ENCODE peak calls at places on chromosomes 3 and 15, in six cellular contexts. One of them, this sample, is unnamed. For H3K9me3, the result is how much of the 10 kb centered on the place peaks cover.

GRCh38 chr15:53739187-53739586 is 20.3 kb downstream of the WDR72 start:
- DNase-seq in heart left ventricle: no peak
- DNase-seq in tibial artery: no peak
- DNase-seq in GM23248: no peak
- DNase-seq in neuronal stem cell: no peak
- DNase-seq in transverse colon: no peak
- DNase-seq in this sample: no peak

GRCh38 chr3:140433431-140433830 is 244.4 kb upstream of the TRIM42 start:
- DNase-seq in GM23248: no peak
- DNase-seq in heart left ventricle: no peak
- DNase-seq in transverse colon: no peak
- DNase-seq in neuronal stem cell: no peak
- DNase-seq in tibial artery: no peak
- DNase-seq in this sample: no peak

GRCh38 chr15:30865257-30865656 is 38.5 kb upstream of the FAN1 start:
- DNase-seq in tibial artery: no peak
- DNase-seq in GM23248: no peak
- DNase-seq in heart left ventricle: no peak
- DNase-seq in neuronal stem cell: no peak
- DNase-seq in transverse colon: no peak
- DNase-seq in this sample: no peak

GRCh38 chr15:45137703-45138102 is 7.9 kb downstream of the DUOX1 start:
- DNase-seq in tibial artery: no peak
- DNase-seq in transverse colon: no peak
- DNase-seq in heart left ventricle: no peak
- DNase-seq in GM23248: no peak
- DNase-seq in neuronal stem cell: no peak
- DNase-seq in this sample: no peak

GRCh38 chr15:61906961-61907752 is 153.1 kb downstream of the VPS13C start:
- DNase-seq in transverse colon: no peak
- DNase-seq in GM23248: no peak
- DNase-seq in heart left ventricle: no peak
- DNase-seq in neuronal stem cell: no peak
- DNase-seq in tibial artery: no peak
- DNase-seq in this sample: no peak

GRCh38 chr15:33169625-33170024 is 24.9 kb downstream of the FMN1 start:
- DNase-seq in neuronal stem cell: no peak
- DNase-seq in transverse colon: no peak
- DNase-seq in heart left ventricle: no peak
- DNase-seq in tibial artery: no peak
- DNase-seq in GM23248: no peak
- DNase-seq in this sample: no peak

GRCh38 chr3:183560607-183561006 is 5.1 kb upstream of the KLHL6 start:
- DNase-seq in GM23248: no peak
- DNase-seq in tibial artery: no peak
- DNase-seq in transverse colon: no peak
- DNase-seq in heart left ventricle: no peak
- DNase-seq in neuronal stem cell: no peak
- DNase-seq in this sample: no peak

GRCh38 chr3:112752092-112752512 is 94.6 kb downstream of the CD200R1L start:
- DNase-seq in neuronal stem cell: no peak
- DNase-seq in heart left ventricle: no peak
- DNase-seq in tibial artery: no peak
- DNase-seq in GM23248: peak
- DNase-seq in transverse colon: no peak
- DNase-seq in this sample: no peak

GRCh38 chr3:106213954-106214353 is 345.1 kb upstream of the CBLB start:
- DNase-seq in GM23248: no peak
- DNase-seq in heart left ventricle: no peak
- DNase-seq in neuronal stem cell: no peak
- DNase-seq in transverse colon: no peak
- DNase-seq in tibial artery: no peak
- DNase-seq in this sample: no peak

GRCh38 chr3:176767385-176767784 is 429.9 kb downstream of the TBL1XR1 start:
- DNase-seq in heart left ventricle: no peak
- DNase-seq in neuronal stem cell: no peak
- DNase-seq in GM23248: peak
- DNase-seq in tibial artery: peak
- DNase-seq in transverse colon: no peak
- DNase-seq in this sample: peak

GRCh38 chr15:70906842-70907241 is 14.2 kb downstream of the LRRC49 start:
- DNase-seq in heart left ventricle: no peak
- DNase-seq in neuronal stem cell: no peak
- DNase-seq in transverse colon: no peak
- DNase-seq in GM23248: peak
- DNase-seq in tibial artery: no peak
- DNase-seq in this sample: no peak

GRCh38 chr15:67680645-67681044 is 138.1 kb downstream of the MAP2K5 start:
- DNase-seq in neuronal stem cell: no peak
- DNase-seq in GM23248: no peak
- DNase-seq in transverse colon: no peak
- DNase-seq in tibial artery: no peak
- DNase-seq in heart left ventricle: no peak
- DNase-seq in this sample: no peak

GRCh38 chr15:75720787-75721461 is 8.3 kb upstream of the CSPG4 start:
- DNase-seq in GM23248: peak
- DNase-seq in neuronal stem cell: no peak
- DNase-seq in tibial artery: no peak
- DNase-seq in transverse colon: peak
- DNase-seq in heart left ventricle: peak
- DNase-seq in this sample: peak

GRCh38 chr3:88005066-88005465 is 53.7 kb downstream of the CGGBP1 start:
- DNase-seq in heart left ventricle: no peak
- DNase-seq in neuronal stem cell: no peak
- DNase-seq in transverse colon: no peak
- DNase-seq in tibial artery: no peak
- DNase-seq in GM23248: peak
- DNase-seq in this sample: no peak

GRCh38 chr15:74167891-74168331 is 5.6 kb upstream of the ISLR start:
- DNase-seq in tibial artery: no peak
- DNase-seq in heart left ventricle: no peak
- DNase-seq in neuronal stem cell: no peak
- DNase-seq in transverse colon: no peak
- DNase-seq in GM23248: no peak
- DNase-seq in this sample: no peak

GRCh38 chr3:87674397-87675161 is 384.2 kb downstream of the CGGBP1 start:
- DNase-seq in transverse colon: no peak
- DNase-seq in heart left ventricle: no peak
- DNase-seq in GM23248: no peak
- DNase-seq in tibial artery: no peak
- DNase-seq in neuronal stem cell: no peak
- DNase-seq in this sample: no peak

GRCh38 chr3:139982404-139982803 is 47.4 kb downstream of the CLSTN2 start:
- DNase-seq in GM23248: no peak
- DNase-seq in transverse colon: no peak
- DNase-seq in tibial artery: no peak
- DNase-seq in neuronal stem cell: no peak
- DNase-seq in heart left ventricle: no peak
- DNase-seq in this sample: no peak

GRCh38 chr3:35307296-35307695 is 332.0 kb upstream of the ARPP21 start:
- DNase-seq in neuronal stem cell: no peak
- DNase-seq in tibial artery: no peak
- DNase-seq in heart left ventricle: no peak
- DNase-seq in GM23248: no peak
- DNase-seq in transverse colon: no peak
- DNase-seq in this sample: no peak

GRCh38 chr15:100720406-100720967 is 118.1 kb downstream of the ASB7 start:
- DNase-seq in tibial artery: no peak
- DNase-seq in heart left ventricle: no peak
- DNase-seq in GM23248: no peak
- DNase-seq in neuronal stem cell: no peak
- DNase-seq in transverse colon: no peak
- DNase-seq in this sample: peak

GRCh38 chr3:24972491-24972890 is 455.6 kb upstream of the RARB start:
- DNase-seq in GM23248: no peak
- DNase-seq in transverse colon: no peak
- DNase-seq in tibial artery: no peak
- DNase-seq in heart left ventricle: no peak
- DNase-seq in neuronal stem cell: no peak
- DNase-seq in this sample: no peak

GRCh38 chr3:63037116-63037515 is 161.9 kb upstream of the CADPS start:
- DNase-seq in neuronal stem cell: no peak
- DNase-seq in transverse colon: no peak
- DNase-seq in heart left ventricle: no peak
- DNase-seq in GM23248: peak
- DNase-seq in tibial artery: no peak
- DNase-seq in this sample: no peak

GRCh38 chr15:78855746-78856145 is 16.9 kb upstream of the MORF4L1 start:
- DNase-seq in neuronal stem cell: no peak
- DNase-seq in heart left ventricle: no peak
- DNase-seq in GM23248: peak
- DNase-seq in transverse colon: no peak
- DNase-seq in tibial artery: no peak
- DNase-seq in this sample: no peak

GRCh38 chr3:145952541-145952940 is 208.4 kb downstream of the PLOD2 start:
- DNase-seq in tibial artery: no peak
- DNase-seq in neuronal stem cell: no peak
- DNase-seq in transverse colon: no peak
- DNase-seq in GM23248: peak
- DNase-seq in heart left ventricle: no peak
- DNase-seq in this sample: no peak

GRCh38 chr15:26620528-26620927 is 152.3 kb downstream of the GABRB3 start:
- DNase-seq in transverse colon: no peak
- DNase-seq in GM23248: no peak
- DNase-seq in neuronal stem cell: no peak
- DNase-seq in tibial artery: no peak
- DNase-seq in heart left ventricle: no peak
- DNase-seq in this sample: no peak
- H3K9me3 ChIP-seq in transverse colon: under half
- H3K9me3 ChIP-seq in GM23248: under half
- H3K9me3 ChIP-seq in neuronal stem cell: under half
- H3K9me3 ChIP-seq in tibial artery: under half
- H3K9me3 ChIP-seq in heart left ventricle: under half
- H3K9me3 ChIP-seq in this sample: under half

DNA sequence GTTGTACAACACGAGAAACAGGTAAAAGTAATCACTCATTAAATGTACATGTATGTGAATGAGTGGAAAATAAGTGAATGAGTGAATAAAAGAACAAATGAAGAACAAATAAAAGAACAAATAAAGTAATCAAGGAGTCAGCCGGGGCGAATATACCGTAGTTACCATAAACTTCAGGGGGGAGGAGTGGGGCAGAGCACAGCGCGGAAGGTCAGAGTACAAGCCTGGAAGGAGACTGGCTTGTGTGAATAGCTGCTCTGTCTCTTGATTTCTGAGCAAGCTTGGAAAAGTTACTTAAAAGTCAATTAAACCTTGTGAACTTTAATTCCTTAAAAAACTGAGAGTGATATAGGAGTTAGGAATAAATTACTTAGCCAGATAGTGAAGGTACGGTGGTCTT is 466.5 kb upstream of the CNTN4 start:
- DNase-seq in neuronal stem cell: no peak
- DNase-seq in heart left ventricle: no peak
- DNase-seq in transverse colon: peak
- DNase-seq in tibial artery: no peak
- DNase-seq in GM23248: no peak
- DNase-seq in this sample: no peak
- H3K9me3 ChIP-seq in neuronal stem cell: under half
- H3K9me3 ChIP-seq in heart left ventricle: under half
- H3K9me3 ChIP-seq in transverse colon: under half
- H3K9me3 ChIP-seq in tibial artery: under half
- H3K9me3 ChIP-seq in GM23248: under half
- H3K9me3 ChIP-seq in this sample: under half

DNA sequence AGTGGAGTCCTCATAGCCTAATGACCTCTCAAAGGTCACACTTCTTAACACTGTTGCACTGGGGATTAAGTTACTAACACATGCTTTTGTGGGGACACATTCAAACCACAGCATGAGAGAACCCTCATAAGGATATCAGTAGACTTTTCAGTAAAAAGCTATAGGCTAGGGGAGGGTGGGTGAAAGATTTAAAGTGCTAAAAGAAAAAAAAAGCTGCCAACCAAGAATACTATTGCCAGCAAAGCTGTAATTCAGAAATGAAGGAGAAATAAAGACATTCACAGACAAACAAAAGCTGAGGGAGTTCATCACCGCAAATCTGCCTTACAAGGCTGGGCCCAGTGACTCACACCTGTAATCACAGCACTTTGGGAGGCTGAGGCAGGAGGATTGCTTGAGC is 50.4 kb upstream of the PRSS50 start:
- DNase-seq in transverse colon: no peak
- DNase-seq in heart left ventricle: no peak
- DNase-seq in tibial artery: no peak
- DNase-seq in neuronal stem cell: no peak
- DNase-seq in GM23248: no peak
- DNase-seq in this sample: no peak
- H3K9me3 ChIP-seq in transverse colon: half or more
- H3K9me3 ChIP-seq in heart left ventricle: half or more
- H3K9me3 ChIP-seq in tibial artery: half or more
- H3K9me3 ChIP-seq in neuronal stem cell: under half
- H3K9me3 ChIP-seq in GM23248: under half
- H3K9me3 ChIP-seq in this sample: under half

GRCh38 chr15:25053000-25053815 is 98.4 kb downstream of the SNRPN start:
- DNase-seq in transverse colon: no peak
- DNase-seq in tibial artery: no peak
- DNase-seq in GM23248: no peak
- DNase-seq in neuronal stem cell: no peak
- DNase-seq in heart left ventricle: no peak
- DNase-seq in this sample: no peak

GRCh38 chr15:25054329-25054728 is 99.5 kb downstream of the SNRPN start:
- DNase-seq in transverse colon: no peak
- DNase-seq in GM23248: no peak
- DNase-seq in tibial artery: no peak
- DNase-seq in neuronal stem cell: no peak
- DNase-seq in heart left ventricle: no peak
- DNase-seq in this sample: no peak

GRCh38 chr15:25054943-25055342 is 100.2 kb downstream of the SNRPN start:
- DNase-seq in tibial artery: no peak
- DNase-seq in heart left ventricle: no peak
- DNase-seq in neuronal stem cell: no peak
- DNase-seq in transverse colon: no peak
- DNase-seq in GM23248: no peak
- DNase-seq in this sample: no peak

GRCh38 chr15:25051399-25052154 is 96.8 kb downstream of the SNRPN start:
- DNase-seq in GM23248: no peak
- DNase-seq in heart left ventricle: no peak
- DNase-seq in neuronal stem cell: no peak
- DNase-seq in transverse colon: no peak
- DNase-seq in tibial artery: no peak
- DNase-seq in this sample: no peak

DNA sequence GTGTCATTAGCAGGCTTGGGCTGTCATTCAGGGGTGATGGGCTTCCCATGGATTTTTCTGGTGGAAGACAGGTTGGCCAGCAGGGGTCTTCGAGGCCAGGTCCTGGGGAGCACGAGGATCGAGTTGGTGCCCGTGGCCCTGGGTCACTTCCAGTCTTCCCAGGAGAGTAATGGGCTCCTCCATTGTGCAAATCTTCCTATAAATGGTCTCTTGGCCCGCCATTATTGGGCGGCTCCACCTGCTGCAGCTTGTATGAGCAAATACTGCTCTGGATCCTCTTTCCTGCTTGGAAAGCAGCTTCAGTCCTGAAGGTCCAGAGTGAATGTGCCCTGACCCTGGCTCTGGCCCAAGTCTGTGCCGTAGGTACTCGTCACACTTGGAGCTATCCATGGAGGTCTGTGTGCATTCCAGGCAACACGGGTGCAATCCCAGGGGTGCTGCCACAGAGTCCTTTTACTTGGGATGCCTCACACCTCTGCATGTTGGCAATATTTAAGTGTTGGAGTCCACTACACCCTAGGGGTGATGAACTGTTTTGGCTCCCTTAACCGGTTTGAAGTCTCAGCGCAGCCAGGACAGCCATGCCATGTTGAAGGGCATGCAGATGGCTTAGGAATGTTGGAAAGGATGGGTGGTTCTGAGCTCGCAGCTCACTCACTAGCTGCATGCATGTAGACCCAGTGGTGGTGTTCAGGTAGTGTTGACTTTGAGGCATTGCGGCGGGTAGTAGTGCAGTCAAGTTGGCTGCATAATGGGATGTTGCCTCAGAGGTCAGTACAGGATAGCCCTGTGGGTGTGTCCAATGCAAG is 97.6 kb downstream of the SNRPN start:
- DNase-seq in GM23248: no peak
- DNase-seq in neuronal stem cell: no peak
- DNase-seq in heart left ventricle: no peak
- DNase-seq in transverse colon: no peak
- DNase-seq in tibial artery: no peak
- DNase-seq in this sample: no peak
- H3K9me3 ChIP-seq in GM23248: under half
- H3K9me3 ChIP-seq in neuronal stem cell: half or more
- H3K9me3 ChIP-seq in heart left ventricle: half or more
- H3K9me3 ChIP-seq in transverse colon: half or more
- H3K9me3 ChIP-seq in tibial artery: half or more
- H3K9me3 ChIP-seq in this sample: under half

This sample was measured in left lung.